ENCODE peak calls at places on chromosomes 1 and 21, in ten cellular contexts. One of them, this sample, is unnamed.

GRCh38 chr1:74246266-74246665 is 11.1 kb downstream of the TNNI3K start:
- DNase-seq in stimulated activated CD4-positive, alpha-beta T cell treated with anti-CD3 and anti-CD28 coated beads, TNF-alpha, amount 100 ng/mL, for 4 hours: no peak
- DNase-seq in K562: no peak
- DNase-seq in A172: peak; percentile 25
- DNase-seq in NCI-H1105: no peak
- DNase-seq in GM04503: no peak
- DNase-seq in fibroblast of gingiva: no peak
- DNase-seq in posterior vena cava: no peak
- DNase-seq in right cardiac atrium: no peak
- DNase-seq in HFF-Myc: no peak
- DNase-seq in this sample: no peak

GRCh38 chr1:247385283-247385682 is 30.7 kb upstream of the NLRP3 start:
- DNase-seq in K562: no peak
- DNase-seq in HFF-Myc: no peak
- DNase-seq in posterior vena cava: no peak
- DNase-seq in A172: peak; percentile 44
- DNase-seq in right cardiac atrium: no peak
- DNase-seq in NCI-H1105: no peak
- DNase-seq in fibroblast of gingiva: no peak
- DNase-seq in stimulated activated CD4-positive, alpha-beta T cell treated with anti-CD3 and anti-CD28 coated beads, TNF-alpha, amount 100 ng/mL, for 4 hours: no peak
- DNase-seq in GM04503: no peak
- DNase-seq in this sample: no peak

GRCh38 chr1:174874337-174875053 is 125.3 kb upstream of the CACYBP start:
- DNase-seq in A172: no peak
- DNase-seq in K562: no peak
- DNase-seq in posterior vena cava: no peak
- DNase-seq in right cardiac atrium: no peak
- DNase-seq in HFF-Myc: no peak
- DNase-seq in fibroblast of gingiva: no peak
- DNase-seq in GM04503: no peak
- DNase-seq in NCI-H1105: no peak
- DNase-seq in stimulated activated CD4-positive, alpha-beta T cell treated with anti-CD3 and anti-CD28 coated beads, TNF-alpha, amount 100 ng/mL, for 4 hours: no peak
- DNase-seq in this sample: no peak

GRCh38 chr1:233281711-233282581 is 13.6 kb downstream of the PCNX2 start:
- DNase-seq in right cardiac atrium: no peak
- DNase-seq in HFF-Myc: no peak
- DNase-seq in stimulated activated CD4-positive, alpha-beta T cell treated with anti-CD3 and anti-CD28 coated beads, TNF-alpha, amount 100 ng/mL, for 4 hours: no peak
- DNase-seq in fibroblast of gingiva: peak; percentile 25
- DNase-seq in A172: peak; percentile 10
- DNase-seq in NCI-H1105: no peak
- DNase-seq in K562: no peak
- DNase-seq in GM04503: no peak
- DNase-seq in posterior vena cava: no peak
- DNase-seq in this sample: no peak

GRCh38 chr1:32031578-32032286 is 18.1 kb downstream of the KHDRBS1 start:
- DNase-seq in right cardiac atrium: no peak
- DNase-seq in K562: no peak
- DNase-seq in fibroblast of gingiva: peak; percentile 24
- DNase-seq in GM04503: peak; percentile 55
- DNase-seq in NCI-H1105: no peak
- DNase-seq in stimulated activated CD4-positive, alpha-beta T cell treated with anti-CD3 and anti-CD28 coated beads, TNF-alpha, amount 100 ng/mL, for 4 hours: no peak
- DNase-seq in A172: peak; percentile 63
- DNase-seq in posterior vena cava: no peak
- DNase-seq in HFF-Myc: no peak
- DNase-seq in this sample: peak; percentile 23

GRCh38 chr1:54402896-54403295 is 3.3 kb downstream of the SSBP3 start:
- DNase-seq in HFF-Myc: no peak
- DNase-seq in right cardiac atrium: peak; percentile 50
- DNase-seq in A172: no peak
- DNase-seq in posterior vena cava: peak; percentile 48
- DNase-seq in NCI-H1105: no peak
- DNase-seq in stimulated activated CD4-positive, alpha-beta T cell treated with anti-CD3 and anti-CD28 coated beads, TNF-alpha, amount 100 ng/mL, for 4 hours: no peak
- DNase-seq in GM04503: no peak
- DNase-seq in fibroblast of gingiva: no peak
- DNase-seq in K562: no peak
- DNase-seq in this sample: no peak

GRCh38 chr1:212678456-212679410 is 20.9 kb downstream of the BATF3 start:
- DNase-seq in K562: no peak
- DNase-seq in stimulated activated CD4-positive, alpha-beta T cell treated with anti-CD3 and anti-CD28 coated beads, TNF-alpha, amount 100 ng/mL, for 4 hours: no peak
- DNase-seq in A172: no peak
- DNase-seq in posterior vena cava: no peak
- DNase-seq in NCI-H1105: no peak
- DNase-seq in GM04503: no peak
- DNase-seq in right cardiac atrium: no peak
- DNase-seq in fibroblast of gingiva: no peak
- DNase-seq in HFF-Myc: no peak
- DNase-seq in this sample: no peak

GRCh38 chr1:117674521-117675400 is 68.9 kb downstream of the TENT5C start:
- DNase-seq in fibroblast of gingiva: peak; percentile 31
- DNase-seq in right cardiac atrium: peak; percentile 44
- DNase-seq in NCI-H1105: no peak
- DNase-seq in K562: peak; percentile 55
- DNase-seq in stimulated activated CD4-positive, alpha-beta T cell treated with anti-CD3 and anti-CD28 coated beads, TNF-alpha, amount 100 ng/mL, for 4 hours: peak; percentile 19
- DNase-seq in HFF-Myc: no peak
- DNase-seq in posterior vena cava: peak; percentile 81
- DNase-seq in A172: no peak
- DNase-seq in GM04503: no peak
- DNase-seq in this sample: no peak

GRCh38 chr1:169676001-169676400 is 35.4 kb downstream of the SELL start:
- DNase-seq in fibroblast of gingiva: no peak
- DNase-seq in A172: no peak
- DNase-seq in K562: no peak
- DNase-seq in posterior vena cava: no peak
- DNase-seq in right cardiac atrium: no peak
- DNase-seq in GM04503: no peak
- DNase-seq in NCI-H1105: no peak
- DNase-seq in HFF-Myc: no peak
- DNase-seq in stimulated activated CD4-positive, alpha-beta T cell treated with anti-CD3 and anti-CD28 coated beads, TNF-alpha, amount 100 ng/mL, for 4 hours: no peak
- DNase-seq in this sample: no peak

GRCh38 chr21:32257952-32258785 is 20.7 kb downstream of the MIS18A start:
- DNase-seq in right cardiac atrium: peak; percentile 70
- DNase-seq in posterior vena cava: no peak
- DNase-seq in NCI-H1105: peak; percentile 71
- DNase-seq in A172: peak; percentile 90
- DNase-seq in stimulated activated CD4-positive, alpha-beta T cell treated with anti-CD3 and anti-CD28 coated beads, TNF-alpha, amount 100 ng/mL, for 4 hours: no peak
- DNase-seq in fibroblast of gingiva: peak; percentile 73
- DNase-seq in K562: peak; percentile 76
- DNase-seq in HFF-Myc: peak; percentile 70
- DNase-seq in GM04503: peak; percentile 46
- DNase-seq in this sample: peak; percentile 75

This sample was measured in SJCRH30.